ENCODE peak calls at places on chromosomes 5 and 9, in five cellular contexts. X, Q, A, N and B are unnamed samples.

GRCh38 chr5:141521244-141521781 is 32.4 kb downstream of the PCDHGC5 start:
- DNase-seq in X (peak), Q (no peak), A (peak), N (no peak), B (no peak)

GRCh38 chr5:174489233-174489632 is 235.1 kb upstream of the MSX2 start:
- DNase-seq in X (no peak), Q (no peak), A (no peak), N (no peak), B (no peak)

GRCh38 chr5:168214071-168214470 is 77.4 kb upstream of the WWC1 start:
- DNase-seq in X (no peak), Q (no peak), A (no peak), N (no peak), B (no peak)

GRCh38 chr9:135662758-135663450 is at the start of gene LCN9:
- DNase-seq in X (peak), Q (no peak), A (no peak), N (no peak), B (no peak)

GRCh38 chr5:136021016-136021405 is 7.8 kb upstream of the TGFBI start:
- DNase-seq in X (peak), Q (no peak), A (no peak), N (no peak), B (no peak)

GRCh38 chr5:134411228-134411545 is 494 bp downstream of the CDKN2AIPNL start:
- DNase-seq in X (no peak), Q (no peak), A (no peak), N (no peak), B (no peak)

GRCh38 chr5:122142480-122142879 is 13.1 kb downstream of the ZNF474 start:
- DNase-seq in X (peak), Q (no peak), A (peak), N (no peak), B (no peak)

GRCh38 chr5:1731091-1731639 is 68.5 kb downstream of the MRPL36 start:
- DNase-seq in X (no peak), Q (no peak), A (no peak), N (no peak), B (no peak)

GRCh38 chr9:84315278-84315877 is 25.2 kb downstream of the SLC28A3 start:
- DNase-seq in X (peak), Q (peak), A (no peak), N (peak), B (peak)

GRCh38 chr5:103235891-103236290 is 22.7 kb upstream of the MACIR start:
- DNase-seq in X (no peak), Q (no peak), A (no peak), N (no peak), B (no peak)

GRCh38 chr5:132385321-132386105 is 16.0 kb downstream of the SLC22A5 start:
- DNase-seq in X (peak), Q (peak), A (no peak), N (peak), B (peak)

GRCh38 chr9:70256123-70256551 is 2.6 kb upstream of the SMC5 start:
- DNase-seq in X (peak), Q (no peak), A (no peak), N (no peak), B (no peak)

GRCh38 chr5:153135416-153135815 is 355.1 kb upstream of the GRIA1 start:
- DNase-seq in X (peak), Q (no peak), A (no peak), N (no peak), B (no peak)

GRCh38 chr5:141873933-141874261 is 4.3 kb downstream of the PCDH1 start:
- DNase-seq in X (no peak), Q (no peak), A (no peak), N (no peak), B (no peak)

GRCh38 chr9:36470891-36471290 is 70.8 kb upstream of the RNF38 start:
- DNase-seq in X (peak), Q (peak), A (no peak), N (peak), B (no peak)

GRCh38 chr9:99931155-99931840 is 24.8 kb downstream of the STX17 start:
- DNase-seq in X (peak), Q (no peak), A (no peak), N (no peak), B (no peak)

GRCh38 chr9:20023237-20023928 is 234.5 kb upstream of the SLC24A2 start:
- DNase-seq in X (no peak), Q (no peak), A (no peak), N (no peak), B (no peak)

GRCh38 chr5:122076669-122077450 is 1.2 kb downstream of the LOX start:
- DNase-seq in X (peak), Q (no peak), A (no peak), N (peak), B (peak)

GRCh38 chr9:90916147-90916734 is 114.6 kb downstream of the SYK start:
- DNase-seq in X (peak), Q (no peak), A (no peak), N (no peak), B (no peak)

GRCh38 chr5:172637122-172637580 is 3.9 kb upstream of the NEURL1B start:
- DNase-seq in X (no peak), Q (no peak), A (no peak), N (no peak), B (no peak)

GRCh38 chr5:91670565-91670964 is 287.4 kb upstream of the ARRDC3 start:
- DNase-seq in X (no peak), Q (no peak), A (no peak), N (no peak), B (peak)

GRCh38 chr5:72467987-72468386 is 39.2 kb downstream of the ZNF366 start:
- DNase-seq in X (peak), Q (no peak), A (no peak), N (no peak), B (no peak)

GRCh38 chr5:32455311-32455710 is 10.8 kb upstream of the ZFR start:
- DNase-seq in X (no peak), Q (no peak), A (no peak), N (no peak), B (no peak)

GRCh38 chr9:133050142-133050541 is 11.6 kb upstream of the CEL start:
- DNase-seq in X (peak), Q (no peak), A (no peak), N (no peak), B (no peak)

GRCh38 chr9:71830929-71831328 is 62.6 kb upstream of the CEMIP2 start:
- DNase-seq in X (no peak), Q (no peak), A (peak), N (no peak), B (no peak)

GRCh38 chr5:41507501-41507900 is 2.9 kb downstream of the PLCXD3 start:
- DNase-seq in X (no peak), Q (no peak), A (no peak), N (no peak), B (no peak)

GRCh38 chr9:27279611-27280010 is 17.3 kb downstream of the EQTN start:
- DNase-seq in X (no peak), Q (no peak), A (no peak), N (no peak), B (no peak)

GRCh38 chr9:22379272-22379671 is 67.4 kb upstream of the DMRTA1 start:
- DNase-seq in X (no peak), Q (no peak), A (no peak), N (no peak), B (no peak)

GRCh38 chr5:66326276-66326675 is 182.2 kb downstream of the SREK1 start:
- DNase-seq in X (no peak), Q (no peak), A (no peak), N (no peak), B (no peak)

GRCh38 chr5:23014251-23014650 is 161.1 kb upstream of the CDH12 start:
- DNase-seq in X (no peak), Q (no peak), A (no peak), N (no peak), B (no peak)

GRCh38 chr9:73613092-73613701 is 461.5 kb downstream of the ANXA1 start:
- DNase-seq in X (no peak), Q (no peak), A (no peak), N (no peak), B (no peak)

GRCh38 chr9:407255-407654 is 192.6 kb downstream of the DOCK8 start:
- DNase-seq in X (no peak), Q (no peak), A (no peak), N (no peak), B (no peak)

GRCh38 chr9:72551306-72551705 is 29.9 kb downstream of the TMC1 start:
- DNase-seq in X (no peak), Q (no peak), A (no peak), N (no peak), B (no peak)

GRCh38 chr9:108852089-108852488 is 3.7 kb downstream of the ACTL7B start:
- DNase-seq in X (no peak), Q (no peak), A (no peak), N (no peak), B (no peak)

GRCh38 chr9:108851138-108851537 is 4.6 kb downstream of the ACTL7B start:
- DNase-seq in X (no peak), Q (no peak), A (no peak), N (no peak), B (no peak)

GRCh38 chr9:108854094-108854493 is 1.7 kb downstream of the ACTL7B start:
- DNase-seq in X (no peak), Q (no peak), A (no peak), N (no peak), B (no peak)

GRCh38 chr9:108854641-108855528 is 901 bp downstream of the ACTL7B start:
- DNase-seq in X (no peak), Q (no peak), A (no peak), N (no peak), B (no peak)

DNA sequence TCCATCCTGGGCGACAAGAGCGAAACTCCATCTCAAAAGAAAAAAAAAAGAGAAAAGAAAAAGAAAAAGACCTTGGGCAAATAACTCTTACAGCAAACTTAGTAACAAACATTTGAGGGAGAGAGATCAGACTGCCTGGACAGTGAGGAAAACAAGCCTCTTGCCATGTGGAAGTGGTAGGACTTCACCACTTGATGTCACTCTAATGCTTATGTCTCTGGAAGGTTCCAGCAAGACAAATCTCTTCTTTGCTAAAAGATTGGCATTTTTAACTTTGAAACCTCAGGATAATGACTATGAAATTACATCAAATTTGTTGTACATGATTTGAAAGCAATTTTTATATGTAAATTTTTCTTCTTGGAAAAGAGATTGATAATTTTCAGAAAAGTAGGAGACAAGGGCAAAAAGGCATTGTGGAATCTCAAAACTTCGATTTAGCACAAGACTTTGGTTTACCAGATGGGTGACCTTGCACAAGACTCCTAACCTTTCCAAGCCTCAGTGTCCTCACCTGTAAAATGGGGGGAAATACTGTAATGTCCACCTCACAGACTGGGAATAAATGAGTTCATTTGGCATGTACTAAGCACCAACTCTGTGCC is 5.4 kb downstream of the ACTL7B start:
- DNase-seq in X (peak), Q (no peak), A (no peak), N (no peak), B (no peak)
- TF ChIP-seq CTCF in X (peak), Q (no peak), A (peak), N (peak), B (no peak)

DNA sequence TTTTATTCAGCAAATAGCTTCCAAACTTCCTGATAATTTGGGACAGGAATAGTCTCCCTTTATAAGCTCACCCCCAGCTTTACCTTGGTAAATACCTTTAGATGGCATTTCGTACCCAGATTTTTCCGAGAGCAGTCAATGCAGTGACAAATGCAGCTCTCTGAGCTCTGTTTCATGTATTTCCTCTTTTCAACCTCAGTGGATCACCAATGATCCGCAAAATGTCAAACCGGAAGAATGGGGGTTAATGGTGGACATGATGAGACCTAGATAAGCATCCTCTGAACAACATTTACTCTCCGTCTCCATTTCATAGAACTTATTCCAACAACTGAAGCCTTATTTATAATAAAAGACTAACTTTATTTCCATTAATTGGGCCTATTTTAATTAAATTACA is 227.3 kb downstream of the MCTP1 start:
- DNase-seq in X (no peak), Q (no peak), A (no peak), N (no peak), B (no peak)
- TF ChIP-seq CTCF in X (no peak), Q (no peak), A (no peak), N (no peak), B (no peak)

GRCh38 chr5:154517781-154518437 is 39.9 kb upstream of the HAND1 start:
- DNase-seq in X (no peak), Q (no peak), A (no peak), N (no peak), B (no peak)

GRCh38 chr5:154514331-154514730 is 36.3 kb upstream of the HAND1 start:
- DNase-seq in X (no peak), Q (no peak), A (no peak), N (no peak), B (no peak)

GRCh38 chr5:154518438-154518867 is 40.4 kb upstream of the HAND1 start:
- DNase-seq in X (no peak), Q (no peak), A (no peak), N (no peak), B (no peak)

GRCh38 chr5:154517181-154517580 is 39.2 kb upstream of the HAND1 start:
- DNase-seq in X (no peak), Q (no peak), A (no peak), N (no peak), B (peak)

GRCh38 chr5:154516475-154516874 is 38.4 kb upstream of the HAND1 start:
- DNase-seq in X (no peak), Q (no peak), A (no peak), N (no peak), B (no peak)
- TF ChIP-seq CTCF in X (no peak), Q (no peak), A (no peak), N (no peak), B (no peak)

DNA sequence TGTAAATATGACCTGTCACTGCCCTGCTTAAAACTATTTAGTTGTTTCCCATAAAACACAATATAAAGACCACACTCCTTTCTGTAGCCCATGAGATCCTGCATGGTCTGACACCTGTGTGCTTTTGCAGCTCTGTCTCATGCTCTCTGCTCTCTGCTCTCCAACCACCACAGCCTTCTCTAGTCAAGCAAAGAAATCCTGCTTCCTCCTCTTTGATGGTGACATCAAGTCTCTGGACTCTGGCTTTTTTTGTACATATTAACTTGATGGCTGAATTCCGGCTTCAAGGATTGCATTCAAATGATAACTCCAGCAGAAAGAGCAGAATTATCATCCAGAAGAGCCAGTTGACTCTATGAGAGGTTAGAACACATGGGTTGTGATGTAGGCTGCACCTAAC is 58.2 kb downstream of the CHSY3 start:
- DNase-seq in X (peak), Q (no peak), A (no peak), N (no peak), B (no peak)
- TF ChIP-seq CTCF in X (no peak), Q (no peak), A (no peak), N (no peak), B (no peak)

DNA sequence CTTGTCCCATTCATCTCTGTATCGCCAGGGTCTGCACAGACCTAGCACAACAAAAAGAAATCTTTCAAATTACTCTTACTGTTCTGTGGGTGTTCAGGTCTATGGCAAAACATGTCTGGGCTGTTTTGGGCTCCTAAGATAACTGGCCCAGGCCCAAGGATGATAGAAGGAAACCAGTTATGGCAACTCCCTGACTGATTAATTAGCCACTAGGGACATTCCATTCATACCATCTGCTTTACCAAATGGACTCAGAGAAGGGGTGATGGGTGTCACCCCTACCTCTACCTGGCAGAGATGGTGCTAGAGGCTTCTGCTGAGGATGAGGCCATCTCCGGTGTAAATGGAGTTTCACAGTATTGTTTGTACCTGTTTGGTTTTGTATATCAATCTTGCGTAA is 1.9 kb downstream of the SLC31A2 start:
- DNase-seq in X (peak), Q (no peak), A (no peak), N (no peak), B (no peak)
- TF ChIP-seq CTCF in X (no peak), Q (no peak), A (no peak), N (no peak), B (no peak)

GRCh38 chr5:94397508-94397907 is 220.9 kb downstream of the KIAA0825 start:
- DNase-seq in X (no peak), Q (no peak), A (no peak), N (no peak), B (no peak)
- TF ChIP-seq CTCF in X (no peak), Q (no peak), A (no peak), N (no peak), B (no peak)

GRCh38 chr5:50666261-50667078 is at the start of gene PARP8:
- DNase-seq in X (peak), Q (peak), A (no peak), N (peak), B (peak)

GRCh38 chr5:50663636-50664035 is 2.8 kb upstream of the PARP8 start:
- DNase-seq in X (no peak), Q (no peak), A (no peak), N (no peak), B (no peak)

GRCh38 chr5:50667079-50667652 is 729 bp downstream of the PARP8 start:
- DNase-seq in X (peak), Q (peak), A (no peak), N (peak), B (peak)

GRCh38 chr5:50665091-50665490 is 1.3 kb upstream of the PARP8 start:
- DNase-seq in X (no peak), Q (no peak), A (no peak), N (no peak), B (no peak)

DNA sequence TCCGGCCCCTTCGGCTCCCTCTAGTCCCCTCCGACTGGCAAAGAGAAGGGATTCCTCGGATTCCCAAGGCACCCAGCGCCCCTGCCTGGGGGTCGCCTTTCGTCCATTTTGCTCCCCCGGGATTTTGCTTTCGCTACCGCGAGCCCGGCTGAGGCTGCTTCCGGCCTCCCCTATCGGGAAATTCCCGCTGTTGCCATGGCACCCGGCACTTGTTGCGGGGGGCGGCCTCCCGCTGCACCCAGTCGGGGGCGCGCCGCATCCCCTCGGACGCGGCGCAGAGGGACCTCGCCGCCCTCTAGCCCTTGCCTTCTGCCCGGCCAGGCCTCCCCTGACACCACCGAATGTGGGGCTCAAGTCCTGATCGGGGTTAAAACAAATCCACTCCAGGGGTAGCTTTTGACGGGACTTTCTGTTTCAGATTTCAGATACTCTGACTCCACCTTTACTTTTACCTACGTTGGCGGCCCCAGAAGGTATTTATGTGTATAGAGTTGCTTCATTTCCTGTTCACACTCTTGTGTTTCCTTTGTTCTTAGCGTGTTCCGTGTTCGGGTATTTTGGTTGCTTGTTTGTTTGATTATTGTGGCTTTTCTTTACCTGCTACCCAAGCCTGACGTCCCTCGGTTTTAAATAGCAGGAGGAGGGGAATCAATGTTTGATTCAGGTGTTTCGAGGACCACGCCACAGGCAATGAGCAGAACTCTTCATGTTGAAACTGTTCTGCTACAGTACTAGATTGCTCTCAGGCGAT is 1.4 kb downstream of the PARP8 start:
- DNase-seq in X (peak), Q (peak), A (no peak), N (peak), B (peak)
- TF ChIP-seq CTCF in X (no peak), Q (no peak), A (no peak), N (no peak), B (no peak)